ENCODE peak calls at places on chromosome 4, in five cellular contexts. O is PC-3, Z is endothelial cell of umbilical vein, G is pancreas, R is Panc1. L is an unnamed sample.
A peak's percentile ranks its signal among the peaks of the same experiment; 100 is the strongest.

GRCh38 chr4:19327364-19327763 is 924.3 kb upstream of the SLIT2 start:
- DNase-seq in Z (no peak), G (no peak), O (no peak), R (no peak), L (no peak)

GRCh38 chr4:55437356-55437796 is 41.6 kb downstream of the TMEM165 start:
- DNase-seq in O (peak; percentile 56), Z (peak; percentile 12), R (no peak), G (peak; percentile 39), L (no peak)

GRCh38 chr4:2791518-2792395 is 1.1 kb upstream of the SH3BP2 start:
- DNase-seq in R (no peak), O (no peak), Z (no peak), G (no peak), L (no peak)

GRCh38 chr4:87211249-87211952 is 9.0 kb downstream of the KLHL8 start:
- DNase-seq in G (no peak), R (no peak), O (no peak), Z (peak; percentile 30), L (no peak)

GRCh38 chr4:8255698-8256441 is 13.7 kb upstream of the HTRA3 start:
- DNase-seq in G (peak; percentile 6), R (no peak), Z (no peak), O (no peak), L (no peak)

GRCh38 chr4:186058253-186058979 is 10.5 kb upstream of the TLR3 start:
- DNase-seq in G (no peak), Z (no peak), O (no peak), R (no peak), L (no peak)

GRCh38 chr4:103011378-103012025 is 8.0 kb downstream of the SLC9B1 start:
- DNase-seq in R (no peak), Z (no peak), G (peak; percentile 80), O (peak; percentile 41), L (no peak)

GRCh38 chr4:158290912-158291311 is 80.6 kb downstream of the TMEM144 start:
- DNase-seq in G (no peak), R (no peak), O (no peak), Z (no peak), L (no peak)

GRCh38 chr4:95839891-95840290 is at the start of gene PDHA2:
- DNase-seq in Z (no peak), O (no peak), R (no peak), G (no peak), L (no peak)

GRCh38 chr4:105894570-105895323 is 524 bp upstream of the NPNT start:
- DNase-seq in Z (no peak), G (peak; percentile 72), R (no peak), O (peak; percentile 63), L (no peak)

GRCh38 chr4:113446019-113446418 is 315.5 kb downstream of the CAMK2D start:
- DNase-seq in Z (peak; percentile 77), R (no peak), G (no peak), O (peak; percentile 92), L (no peak)

GRCh38 chr4:98253499-98253898 is 7.7 kb upstream of the RAP1GDS1 start:
- DNase-seq in O (no peak), R (no peak), Z (no peak), G (no peak), L (no peak)

GRCh38 chr4:126306152-126306869 is 991.6 kb downstream of the FAT4 start:
- DNase-seq in R (no peak), Z (no peak), G (no peak), O (no peak), L (no peak)

GRCh38 chr4:91064157-91064853 is 937.1 kb downstream of the CCSER1 start:
- DNase-seq in Z (peak; percentile 61), R (no peak), G (no peak), O (peak; percentile 7), L (peak; percentile 25)

GRCh38 chr4:38872620-38873019 is 5.0 kb downstream of the FAM114A1 start:
- DNase-seq in G (peak; percentile 30), O (peak; percentile 94), Z (no peak), R (no peak), L (no peak)

GRCh38 chr4:48909697-48910096 is 3.1 kb upstream of the OCIAD2 start:
- DNase-seq in G (no peak), Z (peak; percentile 93), R (peak; percentile 88), O (peak; percentile 94), L (peak; percentile 99)

GRCh38 chr4:7630559-7631287 is 196.0 kb upstream of the PSAPL1 start:
- DNase-seq in Z (no peak), O (peak; percentile 94), R (peak; percentile 53), G (no peak), L (peak; percentile 16)

GRCh38 chr4:113043591-113043990 is 5.9 kb upstream of the ANK2 start:
- DNase-seq in Z (no peak), G (no peak), O (peak; percentile 12), R (no peak), L (no peak)

GRCh38 chr4:167359711-167360110 is 125.4 kb upstream of the SPOCK3 start:
- DNase-seq in G (no peak), R (no peak), Z (no peak), O (no peak), L (no peak)

GRCh38 chr4:81650871-81651270 is 179.2 kb upstream of the RASGEF1B start:
- DNase-seq in Z (no peak), O (no peak), R (no peak), G (no peak), L (no peak)

GRCh38 chr4:10032625-10033024 is 11.3 kb upstream of the SLC2A9 start:
- DNase-seq in G (no peak), R (no peak), O (peak; percentile 77), Z (no peak), L (no peak)

GRCh38 chr4:170497105-170497504 is 407.3 kb upstream of the AADAT start:
- DNase-seq in Z (no peak), G (no peak), R (peak; percentile 0), O (peak; percentile 35), L (no peak)

GRCh38 chr4:102663073-102663472 is 97.7 kb downstream of the MANBA start:
- DNase-seq in O (peak; percentile 53), R (no peak), G (no peak), Z (no peak), L (peak; percentile 28)

GRCh38 chr4:17781831-17782287 is 438 bp upstream of the FAM184B start:
- DNase-seq in Z (no peak), G (no peak), R (no peak), O (no peak), L (no peak)

GRCh38 chr4:6461301-6462165 is 10.9 kb downstream of the PPP2R2C start:
- DNase-seq in G (no peak), Z (no peak), R (no peak), O (no peak), L (no peak)

GRCh38 chr4:67608047-67608446 is 49.5 kb downstream of the STAP1 start:
- DNase-seq in R (no peak), G (no peak), O (no peak), Z (no peak), L (no peak)

GRCh38 chr4:64384237-64385176 is 24.7 kb downstream of the TECRL start:
- DNase-seq in Z (no peak), R (no peak), O (no peak), G (no peak), L (no peak)

GRCh38 chr4:110515676-110516075 is 39.7 kb downstream of the ENPEP start:
- DNase-seq in G (no peak), O (no peak), R (no peak), Z (no peak), L (no peak)
- H3K4me3 ChIP-seq in G (peak overlapping the region; percentile 36), O (peak overlapping the region; percentile 76), R (peak overlapping the region; percentile 35), Z (peak overlapping the region; percentile 79), L (no peak overlapping the region)

GRCh38 chr4:80074059-80074458 is 1.0 kb upstream of the ANTXR2 start:
- DNase-seq in Z (no peak), R (no peak), G (no peak), O (no peak), L (no peak)

GRCh38 chr4:80070880-80071620 is 2.0 kb downstream of the ANTXR2 start:
- DNase-seq in G (no peak), O (peak; percentile 34), Z (peak; percentile 13), R (no peak), L (no peak)

GRCh38 chr4:80073362-80074008 is 456 bp upstream of the ANTXR2 start:
- DNase-seq in Z (no peak), O (no peak), G (no peak), R (no peak), L (no peak)

GRCh38 chr4:80071643-80072606 is 1.1 kb downstream of the ANTXR2 start:
- DNase-seq in Z (no peak), O (peak; percentile 17), G (peak; percentile 28), R (no peak), L (no peak)

GRCh38 chr4:80072607-80073361 is at the start of gene ANTXR2:
- DNase-seq in G (peak; percentile 84), Z (peak; percentile 84), R (no peak), O (peak; percentile 89), L (peak; percentile 60)
- TF ChIP-seq CTCF in G (no peak), Z (no peak), R (no peak), O (no peak), L (no peak)

DNA sequence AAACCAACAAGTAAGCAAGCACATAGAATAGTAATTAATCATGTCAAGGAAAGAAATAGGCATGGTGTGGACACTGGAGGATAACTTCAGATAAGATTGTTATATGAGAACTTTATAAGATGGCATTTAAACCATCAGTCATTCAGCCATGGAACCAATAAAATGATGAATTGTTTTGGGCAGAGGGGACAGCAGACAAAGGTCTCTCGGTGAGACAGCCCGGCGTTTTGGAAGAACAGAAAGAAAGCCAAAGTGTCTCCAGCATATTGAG is 809 bp upstream of the PPM1K start:
- DNase-seq in O (no peak), Z (no peak), R (no peak), G (no peak), L (no peak)
- H3K4me3 ChIP-seq in O (peak overlapping the region; percentile 88), Z (peak overlapping the region; percentile 38), R (peak overlapping the region; percentile 69), G (peak overlapping the region; percentile 61), L (peak overlapping the region; percentile 48)

GRCh38 chr4:73257995-73258667 is 467 bp downstream of the ANKRD17 start:
- DNase-seq in O (peak; percentile 35), R (no peak), Z (peak; percentile 59), G (peak; percentile 36), L (no peak)

GRCh38 chr4:73259552-73260140 is 1.0 kb upstream of the ANKRD17 start:
- DNase-seq in G (no peak), O (no peak), Z (no peak), R (no peak), L (no peak)

GRCh38 chr4:73258668-73259551 is at the start of gene ANKRD17:
- DNase-seq in R (peak; percentile 67), O (peak; percentile 96), G (peak; percentile 91), Z (peak; percentile 97), L (peak; percentile 58)

GRCh38 chr4:73252001-73252400 is 6.6 kb downstream of the ANKRD17 start:
- DNase-seq in G (no peak), Z (no peak), O (no peak), R (no peak), L (no peak)

DNA sequence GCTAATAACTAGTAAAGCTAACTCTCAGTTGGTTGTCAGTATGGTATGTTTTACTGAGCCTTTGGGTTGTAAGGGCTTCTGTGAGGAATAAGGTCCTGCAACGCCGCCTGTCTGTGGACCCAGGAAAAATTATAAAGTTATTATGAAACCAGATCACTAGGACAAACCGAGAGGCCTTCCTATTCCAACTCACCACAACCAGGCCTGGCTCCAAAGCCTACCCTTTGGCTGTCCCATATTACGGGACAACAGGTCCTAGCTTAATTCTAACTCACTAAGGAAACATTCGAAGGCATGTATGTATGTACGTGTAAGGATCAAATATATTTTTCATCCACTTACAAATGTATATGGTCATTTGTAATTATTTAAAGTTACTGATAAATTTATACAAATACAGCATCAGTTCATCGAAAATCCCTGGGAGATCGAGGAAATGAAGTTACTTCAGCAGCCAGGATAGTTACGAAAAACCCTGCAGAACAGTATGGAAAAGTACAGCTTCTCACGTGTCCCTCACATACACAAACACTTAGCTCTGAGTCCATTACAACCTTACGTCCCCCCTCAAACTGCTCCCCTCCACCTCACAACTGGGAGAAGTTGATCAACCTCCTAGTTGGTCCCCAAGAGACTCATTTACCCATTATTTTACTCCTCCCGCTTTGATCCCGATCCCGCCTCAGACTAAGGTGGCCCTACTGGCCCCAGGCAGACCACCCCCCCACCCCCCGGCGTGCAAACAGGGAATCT is 1.2 kb downstream of the ANKRD17 start:
- DNase-seq in G (peak; percentile 67), O (peak; percentile 89), R (no peak), Z (peak; percentile 92), L (peak; percentile 47)
- TF ChIP-seq CTCF in G (peak; percentile 52), O (peak; percentile 92), R (peak; percentile 77), Z (peak; percentile 66), L (peak; percentile 79)